ENCODE peak calls at places on chromosomes 11 and 22, in five cellular contexts. M is body of pancreas, V is dorsolateral prefrontal cortex, T is A549, B is hippocampal formation. J is an unnamed sample.

GRCh38 chr11:43360361-43361032 is 1.8 kb downstream of the TTC17 start:
- DNase-seq in T (no peak), M (no peak), B (no peak), V (no peak), J (no peak)

GRCh38 chr11:132466983-132467382 is 1065.3 kb downstream of the OPCML start:
- DNase-seq in T (no peak), M (no peak), V (no peak), B (no peak), J (no peak)

GRCh38 chr11:119702261-119702591 is 26.8 kb downstream of the NECTIN1 start:
- DNase-seq in T (no peak), V (no peak), M (no peak), B (no peak), J (no peak)

GRCh38 chr11:69382131-69383128 is 88.5 kb downstream of the MYEOV start:
- DNase-seq in B (no peak), M (peak), T (no peak), V (peak), J (no peak)

GRCh38 chr22:34914871-34915270 is 151.1 kb upstream of the ISX start:
- DNase-seq in V (no peak), T (no peak), M (no peak), B (no peak), J (no peak)

GRCh38 chr22:27705391-27706080 is 96.0 kb downstream of the MN1 start:
- DNase-seq in V (no peak), B (no peak), T (no peak), M (no peak), J (peak)

GRCh38 chr11:123300874-123301695 is 106.0 kb upstream of the CLMP start:
- DNase-seq in V (no peak), T (peak), M (no peak), B (no peak), J (no peak)

GRCh38 chr11:102390667-102391449 is 43.8 kb downstream of the BIRC2 start:
- DNase-seq in M (peak), V (peak), T (peak), B (peak), J (peak)

GRCh38 chr11:19605500-19606371 is 106.9 kb upstream of the NAV2 start:
- DNase-seq in V (no peak), B (no peak), T (no peak), M (no peak), J (no peak)

GRCh38 chr11:34449013-34449412 is 10.3 kb downstream of the CAT start:
- DNase-seq in M (no peak), B (no peak), T (no peak), V (no peak), J (no peak)

GRCh38 chr22:36595968-36596367 is 67.0 kb upstream of the EIF3D start:
- DNase-seq in V (no peak), T (no peak), M (no peak), B (no peak), J (no peak)

GRCh38 chr11:24760681-24761080 is 263.8 kb downstream of the LUZP2 start:
- DNase-seq in V (no peak), B (no peak), M (no peak), T (no peak), J (no peak)

GRCh38 chr11:64400096-64400495 is 41.1 kb downstream of the RPS6KA4 start:
- DNase-seq in T (no peak), V (no peak), M (no peak), B (no peak), J (no peak)

GRCh38 chr11:92226331-92227232 is 2.0 kb downstream of the FAT3 start:
- DNase-seq in M (peak), T (no peak), V (peak), B (no peak), J (no peak)

GRCh38 chr11:120179071-120179672 is 31.7 kb upstream of the OAF start:
- DNase-seq in B (no peak), M (no peak), V (no peak), T (no peak), J (no peak)

GRCh38 chr11:1521382-1522080 is 35.0 kb upstream of the MOB2 start:
- DNase-seq in T (no peak), V (no peak), M (no peak), B (no peak), J (no peak)

GRCh38 chr11:122439911-122440782 is 215.4 kb upstream of the UBASH3B start:
- DNase-seq in V (peak), T (peak), B (peak), M (peak), J (no peak)

GRCh38 chr22:46798041-46798365 is 35.6 kb downstream of the TBC1D22A start:
- DNase-seq in M (no peak), B (no peak), V (no peak), T (no peak), J (no peak)

GRCh38 chr11:35702126-35702525 is 39.6 kb downstream of the TRIM44 start:
- DNase-seq in B (no peak), T (no peak), V (no peak), M (no peak), J (no peak)

GRCh38 chr11:12800032-12800671 is 125.9 kb downstream of the TEAD1 start:
- DNase-seq in M (peak), B (no peak), T (peak), V (no peak), J (no peak)

GRCh38 chr11:133726576-133726975 is 118.7 kb downstream of the SPATA19 start:
- DNase-seq in B (no peak), T (no peak), V (no peak), M (no peak), J (no peak)

GRCh38 chr11:30855383-30856006 is 269.3 kb upstream of the MPPED2 start:
- DNase-seq in V (no peak), B (peak), M (no peak), T (peak), J (no peak)

GRCh38 chr11:559712-560304 is 730 bp downstream of the LMNTD2 start:
- DNase-seq in T (no peak), V (no peak), B (no peak), M (peak), J (no peak)

GRCh38 chr11:71999360-71999759 is 651 bp downstream of the IL18BP start:
- DNase-seq in T (no peak), B (no peak), V (no peak), M (no peak), J (no peak)

GRCh38 chr22:30423296-30423958 is 2.1 kb upstream of the MTFP1 start:
- DNase-seq in B (no peak), M (no peak), T (peak), V (no peak), J (no peak)

GRCh38 chr11:121445071-121445768 is 6.9 kb upstream of the SORL1 start:
- DNase-seq in T (no peak), V (no peak), M (no peak), B (no peak), J (no peak)

GRCh38 chr11:45803981-45804805 is 756 bp upstream of the SLC35C1 start:
- DNase-seq in T (peak), B (no peak), M (peak), V (peak), J (no peak)

GRCh38 chr11:2995091-2995561 is 3.0 kb upstream of the NAP1L4 start:
- DNase-seq in M (peak), B (no peak), T (no peak), V (no peak), J (no peak)

GRCh38 chr11:131985769-131986393 is 615.5 kb downstream of the NTM start:
- DNase-seq in V (no peak), M (no peak), T (no peak), B (no peak), J (no peak)

GRCh38 chr11:15266999-15267398 is 152.3 kb downstream of the INSC start:
- DNase-seq in M (no peak), V (no peak), T (no peak), B (no peak), J (no peak)

GRCh38 chr11:69922596-69923111 is 103.4 kb upstream of the FGF3 start:
- DNase-seq in V (no peak), M (no peak), T (no peak), B (no peak), J (no peak)

GRCh38 chr11:65148657-65149056 is 14.3 kb upstream of the SYVN1 start:
- DNase-seq in B (no peak), T (no peak), M (no peak), V (no peak), J (no peak)

GRCh38 chr11:128551641-128552335 is 35.6 kb downstream of the ETS1 start:
- DNase-seq in M (no peak), T (no peak), V (no peak), B (no peak), J (no peak)

GRCh38 chr22:29334696-29335344 is 19.3 kb upstream of the RASL10A start:
- DNase-seq in B (no peak), V (peak), M (no peak), T (peak), J (no peak)

GRCh38 chr22:42344391-42344861 is 74.0 kb upstream of the TCF20 start:
- DNase-seq in T (no peak), M (no peak), B (peak), V (peak), J (no peak)

J was measured in KG1.